ENCODE peak calls at places on chromosome 1, in nine cellular contexts. G, C, D, E, H, V, X, S and U are unnamed samples.
A peak's percentile ranks its signal among the peaks of the same experiment; 100 is the strongest.

GRCh38 chr1:2240251-2241156 is 12.4 kb downstream of the SKI start:
- DNase-seq in H (peak; percentile 87), C (peak; percentile 90), S (peak; percentile 97), G (no peak), D (no peak), E (no peak), X (peak; percentile 60), V (peak; percentile 63), U (peak; percentile 89)

GRCh38 chr1:226309398-226310122 is 596 bp upstream of the LIN9 start:
- DNase-seq in S (no peak), V (no peak), E (peak; percentile 68), G (peak; percentile 17), D (no peak), H (no peak), C (peak; percentile 72), X (no peak), U (no peak)

GRCh38 chr1:15045123-15045522 is 108.4 kb upstream of the TMEM51 start:
- DNase-seq in X (no peak), S (no peak), C (no peak), H (no peak), V (no peak), G (no peak), D (no peak), E (no peak), U (no peak)

GRCh38 chr1:30437059-30437576 is 286.3 kb downstream of the MATN1 start:
- DNase-seq in G (no peak), E (no peak), X (no peak), C (no peak), S (no peak), V (no peak), H (no peak), D (no peak), U (no peak)

GRCh38 chr1:1418464-1419362 is 2.4 kb downstream of the ANKRD65 start:
- DNase-seq in D (no peak), S (no peak), X (no peak), G (no peak), V (no peak), C (no peak), E (no peak), H (no peak), U (no peak)

GRCh38 chr1:7810395-7810794 is 26.3 kb downstream of the PER3 start:
- DNase-seq in H (no peak), V (no peak), C (no peak), G (no peak), D (no peak), S (peak; percentile 31), E (no peak), X (no peak), U (no peak)

GRCh38 chr1:62904537-62904936 is 120.6 kb downstream of the ATG4C start:
- DNase-seq in X (no peak), C (no peak), E (no peak), H (no peak), S (no peak), D (no peak), V (no peak), G (no peak), U (no peak)

GRCh38 chr1:220113136-220113695 is 19.3 kb downstream of the IARS2 start:
- DNase-seq in S (no peak), E (no peak), G (peak; percentile 30), C (no peak), H (no peak), V (no peak), X (no peak), D (no peak), U (no peak)

GRCh38 chr1:63960326-63960725 is 186.5 kb downstream of the ROR1 start:
- DNase-seq in S (no peak), V (no peak), G (no peak), E (no peak), D (no peak), C (no peak), X (no peak), H (no peak), U (no peak)

GRCh38 chr1:237098517-237098916 is 56.5 kb downstream of the RYR2 start:
- DNase-seq in H (no peak), C (no peak), G (no peak), S (no peak), X (no peak), E (no peak), V (no peak), D (no peak), U (no peak)

GRCh38 chr1:25617626-25618432 is 1.2 kb downstream of the MAN1C1 start:
- DNase-seq in E (no peak), V (peak; percentile 51), H (no peak), G (no peak), S (no peak), D (no peak), C (peak; percentile 77), X (no peak), U (no peak)

GRCh38 chr1:26351591-26352337 is 2.2 kb downstream of the CRYBG2 start:
- DNase-seq in D (no peak), G (peak; percentile 97), S (no peak), X (no peak), H (no peak), V (no peak), E (peak; percentile 16), C (no peak), U (no peak)

DNA sequence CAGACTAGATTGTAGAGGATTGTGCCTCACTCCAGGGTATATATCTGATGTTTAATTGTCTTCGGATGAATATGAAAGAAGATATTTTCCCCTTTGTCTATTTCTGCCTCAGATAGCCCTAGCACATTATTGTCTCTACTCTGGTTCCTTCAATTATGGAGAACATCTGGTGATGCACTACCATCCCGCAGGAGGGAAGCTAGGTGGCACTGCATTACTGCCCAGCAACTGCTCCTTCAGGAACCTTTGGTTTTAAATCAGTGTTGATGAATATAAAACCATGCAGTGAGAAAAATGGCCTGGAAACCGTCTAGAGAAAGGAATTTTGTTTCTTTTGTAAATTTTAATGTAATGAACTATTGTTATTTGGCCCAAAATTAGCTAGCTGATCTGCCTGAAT is 68.5 kb downstream of the GPR88 start:
- DNase-seq in X (no peak), D (no peak), E (no peak), C (no peak), H (peak; percentile 47), V (peak; percentile 44), S (no peak), G (no peak), U (no peak)
- TF ChIP-seq POLR2A in X (no peak), D (no peak), E (no peak), C (no peak), H (no peak), V (no peak), S (no peak), G (no peak), U (no peak)

GRCh38 chr1:170594227-170594626 is 62.3 kb downstream of the GORAB start:
- DNase-seq in X (no peak), S (no peak), G (no peak), D (no peak), C (no peak), H (no peak), E (no peak), V (no peak), U (no peak)

GRCh38 chr1:170593173-170593572 is 61.2 kb downstream of the GORAB start:
- DNase-seq in E (no peak), C (no peak), V (no peak), H (no peak), G (no peak), D (no peak), X (no peak), S (no peak), U (no peak)

GRCh38 chr1:170590921-170591705 is 59.1 kb downstream of the GORAB start:
- DNase-seq in X (no peak), H (no peak), C (no peak), V (no peak), D (no peak), G (no peak), E (no peak), S (no peak), U (no peak)

GRCh38 chr1:170593612-170594011 is 61.6 kb downstream of the GORAB start:
- DNase-seq in E (no peak), D (no peak), H (no peak), X (no peak), S (no peak), V (no peak), C (no peak), G (no peak), U (no peak)

GRCh38 chr1:170592591-170593111 is 60.7 kb downstream of the GORAB start:
- DNase-seq in C (no peak), X (no peak), D (no peak), E (no peak), H (no peak), G (no peak), S (no peak), V (no peak), U (no peak)
- TF ChIP-seq EP300 in C (no peak), X (no peak), D (no peak), E (no peak), H (no peak), G (no peak), S (no peak), V (no peak), U (no peak)

DNA sequence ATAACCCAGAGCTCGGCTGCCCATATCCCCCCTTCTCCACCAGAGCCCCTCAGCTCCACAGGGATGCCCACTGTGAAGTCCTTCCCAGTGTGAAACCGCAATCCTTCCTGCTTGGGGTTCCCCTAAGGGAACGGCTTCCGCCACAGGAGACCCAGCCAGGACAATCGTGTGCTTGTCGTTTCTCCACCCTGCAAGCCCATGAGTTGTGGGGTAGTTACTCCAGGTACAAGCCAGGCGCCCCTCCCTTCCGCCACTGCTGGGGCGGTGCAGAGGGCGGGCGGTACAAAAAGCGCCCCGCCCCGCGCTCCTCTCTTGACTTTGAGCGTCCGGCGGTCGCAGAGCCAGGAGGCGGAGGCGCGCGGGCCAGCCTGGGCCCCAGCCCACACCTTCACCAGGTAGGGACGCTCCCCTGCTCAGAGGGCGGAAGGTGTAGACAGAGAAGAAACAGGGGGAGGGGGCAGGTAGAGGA is at the start of gene TINAGL1:
- DNase-seq in H (peak; percentile 91), E (no peak), S (peak; percentile 85), G (peak; percentile 81), C (peak; percentile 81), X (no peak), V (peak; percentile 59), D (no peak), U (no peak)
- TF ChIP-seq POLR2A in H (peak; percentile 86), E (no peak), S (peak; percentile 55), G (peak; percentile 68), C (peak; percentile 98), X (peak; percentile 41), V (peak; percentile 51), D (no peak), U (peak; percentile 34)

GRCh38 chr1:17668195-17668594 is 86.9 kb upstream of the ACTL8 start:
- DNase-seq in V (no peak), E (no peak), X (no peak), G (no peak), S (no peak), D (no peak), C (no peak), H (no peak), U (no peak)

GRCh38 chr1:17665054-17665453 is 90.1 kb upstream of the ACTL8 start:
- DNase-seq in S (no peak), H (no peak), E (no peak), G (no peak), V (no peak), X (no peak), D (no peak), C (no peak), U (no peak)

GRCh38 chr1:17667641-17668040 is 87.5 kb upstream of the ACTL8 start:
- DNase-seq in H (no peak), V (no peak), D (no peak), G (no peak), S (peak; percentile 70), C (no peak), E (no peak), X (no peak), U (no peak)

GRCh38 chr1:17664322-17664721 is 90.8 kb upstream of the ACTL8 start:
- DNase-seq in V (no peak), D (no peak), E (peak; percentile 17), H (no peak), G (no peak), X (no peak), S (no peak), C (no peak), U (no peak)

GRCh38 chr1:17665950-17666720 is 89.0 kb upstream of the ACTL8 start:
- DNase-seq in X (no peak), D (no peak), V (no peak), C (no peak), E (no peak), G (no peak), S (no peak), H (no peak), U (no peak)
- TF ChIP-seq EP300 in X (no peak), D (no peak), V (no peak), C (no peak), E (no peak), G (no peak), S (no peak), H (no peak), U (no peak)